ENCODE peak calls at places on chromosomes 12 and 14, in five cellular contexts. One of them, this sample, is unnamed.

GRCh38 chr12:55996201-55996714 is 818 bp upstream of the SUOX start:
- DNase-seq in body of pancreas: peak; percentile 75
- DNase-seq in AG10803: peak; percentile 57
- DNase-seq in tibial nerve: peak; percentile 26
- DNase-seq in fibroblast of lung: peak; percentile 42
- DNase-seq in this sample: peak; percentile 74

GRCh38 chr14:20978687-20979086 is 11.1 kb upstream of the METTL17 start:
- DNase-seq in fibroblast of lung: no peak
- DNase-seq in AG10803: no peak
- DNase-seq in body of pancreas: no peak
- DNase-seq in tibial nerve: no peak
- DNase-seq in this sample: no peak

GRCh38 chr12:120737557-120738251 is 12.1 kb downstream of the ACADS start:
- DNase-seq in tibial nerve: no peak
- DNase-seq in AG10803: no peak
- DNase-seq in body of pancreas: no peak
- DNase-seq in fibroblast of lung: no peak
- DNase-seq in this sample: peak; percentile 40

GRCh38 chr12:93164103-93164880 is 213.4 kb upstream of the NUDT4 start:
- DNase-seq in fibroblast of lung: peak; percentile 17
- DNase-seq in body of pancreas: no peak
- DNase-seq in tibial nerve: no peak
- DNase-seq in AG10803: peak; percentile 44
- DNase-seq in this sample: no peak

GRCh38 chr12:102961488-102961801 is 4.0 kb downstream of the ASCL1 start:
- DNase-seq in fibroblast of lung: no peak
- DNase-seq in body of pancreas: no peak
- DNase-seq in AG10803: no peak
- DNase-seq in tibial nerve: no peak
- DNase-seq in this sample: no peak

GRCh38 chr14:100677925-100678765 is 48.5 kb upstream of the DLK1 start:
- DNase-seq in AG10803: peak; percentile 69
- DNase-seq in tibial nerve: peak; percentile 37
- DNase-seq in body of pancreas: no peak
- DNase-seq in fibroblast of lung: peak; percentile 69
- DNase-seq in this sample: peak; percentile 70

GRCh38 chr12:124754949-124755800 is 108.5 kb downstream of the SCARB1 start:
- DNase-seq in AG10803: peak; percentile 95
- DNase-seq in tibial nerve: peak; percentile 84
- DNase-seq in body of pancreas: peak; percentile 90
- DNase-seq in fibroblast of lung: peak; percentile 87
- DNase-seq in this sample: peak; percentile 94

GRCh38 chr12:459430-460258 is at the start of gene B4GALNT3:
- DNase-seq in body of pancreas: peak; percentile 72
- DNase-seq in AG10803: no peak
- DNase-seq in fibroblast of lung: peak; percentile 25
- DNase-seq in tibial nerve: no peak
- DNase-seq in this sample: peak; percentile 66

GRCh38 chr12:115871714-115872113 is 405.8 kb downstream of the MED13L start:
- DNase-seq in body of pancreas: no peak
- DNase-seq in tibial nerve: no peak
- DNase-seq in fibroblast of lung: peak; percentile 3
- DNase-seq in AG10803: peak; percentile 24
- DNase-seq in this sample: peak; percentile 62

GRCh38 chr12:52761802-52762201 is 15.3 kb downstream of the KRT76 start:
- DNase-seq in AG10803: no peak
- DNase-seq in fibroblast of lung: no peak
- DNase-seq in tibial nerve: no peak
- DNase-seq in body of pancreas: no peak
- DNase-seq in this sample: no peak

GRCh38 chr12:25311501-25311900 is 60.8 kb upstream of the KRAS start:
- DNase-seq in tibial nerve: no peak
- DNase-seq in body of pancreas: no peak
- DNase-seq in AG10803: peak; percentile 10
- DNase-seq in fibroblast of lung: peak; percentile 31
- DNase-seq in this sample: no peak

GRCh38 chr12:78562358-78563205 is 302.0 kb upstream of the SYT1 start:
- DNase-seq in fibroblast of lung: no peak
- DNase-seq in tibial nerve: no peak
- DNase-seq in AG10803: peak; percentile 19
- DNase-seq in body of pancreas: no peak
- DNase-seq in this sample: peak; percentile 69

GRCh38 chr14:21072102-21072501 is 2.0 kb downstream of the ARHGEF40 start:
- DNase-seq in AG10803: peak; percentile 86
- DNase-seq in body of pancreas: peak; percentile 51
- DNase-seq in tibial nerve: no peak
- DNase-seq in fibroblast of lung: peak; percentile 78
- DNase-seq in this sample: peak; percentile 74

GRCh38 chr12:120015313-120015712 is 26.3 kb downstream of the BICDL1 start:
- DNase-seq in AG10803: no peak
- DNase-seq in body of pancreas: no peak
- DNase-seq in fibroblast of lung: no peak
- DNase-seq in tibial nerve: no peak
- DNase-seq in this sample: no peak

GRCh38 chr12:10753066-10753465 is 29.9 kb upstream of the YBX3 start:
- DNase-seq in fibroblast of lung: peak; percentile 80
- DNase-seq in tibial nerve: no peak
- DNase-seq in body of pancreas: no peak
- DNase-seq in AG10803: peak; percentile 63
- DNase-seq in this sample: no peak

GRCh38 chr14:23910081-23910875 is 43.3 kb upstream of the DHRS4 start:
- DNase-seq in AG10803: peak; percentile 54
- DNase-seq in tibial nerve: no peak
- DNase-seq in body of pancreas: peak; percentile 62
- DNase-seq in fibroblast of lung: peak; percentile 23
- DNase-seq in this sample: peak; percentile 74

GRCh38 chr14:59013672-59014298 is 174.7 kb upstream of the DAAM1 start:
- DNase-seq in tibial nerve: no peak
- DNase-seq in AG10803: peak; percentile 44
- DNase-seq in body of pancreas: no peak
- DNase-seq in fibroblast of lung: peak; percentile 66
- DNase-seq in this sample: no peak

GRCh38 chr12:7079826-7080125 is 12.5 kb downstream of the C1R start:
- DNase-seq in fibroblast of lung: peak; percentile 56
- DNase-seq in tibial nerve: no peak
- DNase-seq in body of pancreas: no peak
- DNase-seq in AG10803: peak; percentile 56
- DNase-seq in this sample: no peak

GRCh38 chr12:55330446-55330845 is at the start of gene OR6C3:
- DNase-seq in body of pancreas: no peak
- DNase-seq in fibroblast of lung: no peak
- DNase-seq in AG10803: no peak
- DNase-seq in tibial nerve: no peak
- DNase-seq in this sample: no peak

GRCh38 chr14:24741871-24742270 is 107.9 kb upstream of the GZMB start:
- DNase-seq in fibroblast of lung: peak; percentile 72
- DNase-seq in AG10803: peak; percentile 51
- DNase-seq in tibial nerve: no peak
- DNase-seq in body of pancreas: no peak
- DNase-seq in this sample: no peak

GRCh38 chr12:80484778-80485177 is 40.7 kb downstream of the PTPRQ start:
- DNase-seq in AG10803: no peak
- DNase-seq in tibial nerve: no peak
- DNase-seq in body of pancreas: no peak
- DNase-seq in fibroblast of lung: no peak
- DNase-seq in this sample: no peak

GRCh38 chr14:91729756-91730155 is 2.1 kb downstream of the CATSPERB start:
- DNase-seq in tibial nerve: no peak
- DNase-seq in fibroblast of lung: no peak
- DNase-seq in body of pancreas: no peak
- DNase-seq in AG10803: peak; percentile 65
- DNase-seq in this sample: no peak

GRCh38 chr14:57060276-57060956 is 208.3 kb downstream of the EXOC5 start:
- DNase-seq in AG10803: no peak
- DNase-seq in tibial nerve: no peak
- DNase-seq in body of pancreas: peak; percentile 61
- DNase-seq in fibroblast of lung: peak; percentile 8
- DNase-seq in this sample: no peak

GRCh38 chr14:74917646-74918081 is 5.4 kb downstream of the RPS6KL1 start:
- DNase-seq in fibroblast of lung: peak; percentile 13
- DNase-seq in tibial nerve: peak; percentile 42
- DNase-seq in body of pancreas: no peak
- DNase-seq in AG10803: peak; percentile 56
- DNase-seq in this sample: peak; percentile 47

GRCh38 chr12:5305425-5305824 is 126.5 kb upstream of the NTF3 start:
- DNase-seq in AG10803: no peak
- DNase-seq in body of pancreas: no peak
- DNase-seq in tibial nerve: no peak
- DNase-seq in fibroblast of lung: no peak
- DNase-seq in this sample: no peak

GRCh38 chr12:111936869-111937268 is 76.1 kb downstream of the TMEM116 start:
- DNase-seq in body of pancreas: no peak
- DNase-seq in fibroblast of lung: no peak
- DNase-seq in AG10803: no peak
- DNase-seq in tibial nerve: no peak
- DNase-seq in this sample: no peak
- TF ChIP-seq CTCF in body of pancreas: no peak
- TF ChIP-seq CTCF in fibroblast of lung: no peak
- TF ChIP-seq CTCF in AG10803: no peak
- TF ChIP-seq CTCF in tibial nerve: no peak
- TF ChIP-seq CTCF in this sample: no peak

GRCh38 chr12:54197037-54197909 is 8.5 kb upstream of the SMUG1 start:
- DNase-seq in body of pancreas: no peak
- DNase-seq in tibial nerve: no peak
- DNase-seq in fibroblast of lung: peak; percentile 58
- DNase-seq in AG10803: peak; percentile 56
- DNase-seq in this sample: peak; percentile 67
- H3K4me3 ChIP-seq in body of pancreas: no peak overlapping the region
- H3K4me3 ChIP-seq in tibial nerve: no peak overlapping the region
- H3K4me3 ChIP-seq in fibroblast of lung: no peak overlapping the region
- H3K4me3 ChIP-seq in AG10803: no peak overlapping the region
- H3K4me3 ChIP-seq in this sample: no peak overlapping the region

GRCh38 chr12:107402041-107403022 is 283.3 kb upstream of the PWP1 start:
- DNase-seq in AG10803: peak; percentile 53
- DNase-seq in tibial nerve: no peak
- DNase-seq in fibroblast of lung: peak; percentile 65
- DNase-seq in body of pancreas: peak; percentile 64
- DNase-seq in this sample: peak; percentile 82
- TF ChIP-seq CTCF in AG10803: peak; percentile 70
- TF ChIP-seq CTCF in tibial nerve: peak; percentile 22
- TF ChIP-seq CTCF in fibroblast of lung: peak; percentile 66
- TF ChIP-seq CTCF in body of pancreas: peak; percentile 62
- TF ChIP-seq CTCF in this sample: peak; percentile 85

GRCh38 chr12:76562158-76562557 is 2.6 kb upstream of the OSBPL8 start:
- DNase-seq in tibial nerve: no peak
- DNase-seq in AG10803: no peak
- DNase-seq in fibroblast of lung: no peak
- DNase-seq in body of pancreas: no peak
- DNase-seq in this sample: no peak

GRCh38 chr12:76559277-76560082 is at the start of gene OSBPL8:
- DNase-seq in body of pancreas: peak; percentile 95
- DNase-seq in tibial nerve: peak; percentile 96
- DNase-seq in AG10803: peak; percentile 91
- DNase-seq in fibroblast of lung: peak; percentile 88
- DNase-seq in this sample: peak; percentile 96

GRCh38 chr12:76558684-76559276 is 791 bp downstream of the OSBPL8 start:
- DNase-seq in fibroblast of lung: peak; percentile 51
- DNase-seq in AG10803: peak; percentile 19
- DNase-seq in body of pancreas: peak; percentile 56
- DNase-seq in tibial nerve: peak; percentile 19
- DNase-seq in this sample: peak; percentile 68

GRCh38 chr12:76563061-76563460 is 3.5 kb upstream of the OSBPL8 start:
- DNase-seq in body of pancreas: no peak
- DNase-seq in AG10803: no peak
- DNase-seq in fibroblast of lung: no peak
- DNase-seq in tibial nerve: no peak
- DNase-seq in this sample: no peak

GRCh38 chr12:76560083-76560491 is 516 bp upstream of the OSBPL8 start:
- DNase-seq in AG10803: no peak
- DNase-seq in body of pancreas: no peak
- DNase-seq in fibroblast of lung: no peak
- DNase-seq in tibial nerve: no peak
- DNase-seq in this sample: no peak
- H3K4me3 ChIP-seq in AG10803: peak overlapping the region; percentile 88
- H3K4me3 ChIP-seq in body of pancreas: peak overlapping the region; percentile 92
- H3K4me3 ChIP-seq in fibroblast of lung: peak overlapping the region; percentile 66
- H3K4me3 ChIP-seq in tibial nerve: peak overlapping the region; percentile 80
- H3K4me3 ChIP-seq in this sample: peak overlapping the region; percentile 96